ENCODE peak calls at places on chromosomes 4 and X, in seven cellular contexts. One of them, this sample, is unnamed.

GRCh38 chr4:149836546-149836945 is 20.9 kb upstream of the IQCM start:
- DNase-seq in left lung: no peak
- DNase-seq in activated B cell treated with CpG ODN at 0.5 μM for 24 hours: no peak
- DNase-seq in Peyer's patch: no peak
- DNase-seq in H9: no peak
- DNase-seq in nephron progenitor cell: no peak
- DNase-seq in Calu3: no peak
- DNase-seq in this sample: no peak

GRCh38 chr4:103118171-103118570 is 18.5 kb upstream of the BDH2 start:
- DNase-seq in activated B cell treated with CpG ODN at 0.5 μM for 24 hours: no peak
- DNase-seq in left lung: no peak
- DNase-seq in H9: no peak
- DNase-seq in Calu3: no peak
- DNase-seq in Peyer's patch: no peak
- DNase-seq in nephron progenitor cell: no peak
- DNase-seq in this sample: no peak

GRCh38 chr4:174663254-174663653 is 141.0 kb upstream of the HPGD start:
- DNase-seq in left lung: no peak
- DNase-seq in nephron progenitor cell: no peak
- DNase-seq in Calu3: no peak
- DNase-seq in H9: no peak
- DNase-seq in activated B cell treated with CpG ODN at 0.5 μM for 24 hours: no peak
- DNase-seq in Peyer's patch: no peak
- DNase-seq in this sample: no peak

GRCh38 chr4:78652282-78652876 is 100.8 kb downstream of the ANXA3 start:
- DNase-seq in left lung: no peak
- DNase-seq in Calu3: no peak
- DNase-seq in nephron progenitor cell: no peak
- DNase-seq in H9: no peak
- DNase-seq in Peyer's patch: no peak
- DNase-seq in activated B cell treated with CpG ODN at 0.5 μM for 24 hours: no peak
- DNase-seq in this sample: no peak

GRCh38 chrX:55486736-55487135 is 2.9 kb downstream of the USP51 start:
- DNase-seq in Calu3: no peak
- DNase-seq in activated B cell treated with CpG ODN at 0.5 μM for 24 hours: no peak
- DNase-seq in nephron progenitor cell: no peak
- DNase-seq in Peyer's patch: no peak
- DNase-seq in left lung: no peak
- DNase-seq in H9: no peak
- DNase-seq in this sample: no peak

GRCh38 chr4:170226288-170226687 is 136.5 kb upstream of the AADAT start:
- DNase-seq in nephron progenitor cell: no peak
- DNase-seq in left lung: no peak
- DNase-seq in Calu3: peak
- DNase-seq in H9: peak
- DNase-seq in activated B cell treated with CpG ODN at 0.5 μM for 24 hours: no peak
- DNase-seq in Peyer's patch: no peak
- DNase-seq in this sample: no peak

GRCh38 chr4:169724251-169724650 is 33.5 kb downstream of the HPF1 start:
- DNase-seq in Calu3: no peak
- DNase-seq in H9: no peak
- DNase-seq in Peyer's patch: no peak
- DNase-seq in activated B cell treated with CpG ODN at 0.5 μM for 24 hours: no peak
- DNase-seq in nephron progenitor cell: no peak
- DNase-seq in left lung: no peak
- DNase-seq in this sample: no peak

GRCh38 chrX:37813570-37813969 is 33.7 kb downstream of the CYBB start:
- DNase-seq in left lung: no peak
- DNase-seq in H9: no peak
- DNase-seq in activated B cell treated with CpG ODN at 0.5 μM for 24 hours: no peak
- DNase-seq in Calu3: no peak
- DNase-seq in nephron progenitor cell: no peak
- DNase-seq in Peyer's patch: no peak
- DNase-seq in this sample: no peak

GRCh38 chr4:78899302-78899701 is 39.9 kb downstream of the PAQR3 start:
- DNase-seq in Calu3: no peak
- DNase-seq in H9: no peak
- DNase-seq in nephron progenitor cell: no peak
- DNase-seq in left lung: no peak
- DNase-seq in Peyer's patch: no peak
- DNase-seq in activated B cell treated with CpG ODN at 0.5 μM for 24 hours: no peak
- DNase-seq in this sample: no peak

GRCh38 chr4:153197301-153197700 is 6.9 kb upstream of the TRIM2 start:
- DNase-seq in Peyer's patch: no peak
- DNase-seq in H9: no peak
- DNase-seq in left lung: no peak
- DNase-seq in Calu3: no peak
- DNase-seq in activated B cell treated with CpG ODN at 0.5 μM for 24 hours: no peak
- DNase-seq in nephron progenitor cell: no peak
- DNase-seq in this sample: no peak

GRCh38 chrX:104659037-104659744 is 93.2 kb downstream of the IL1RAPL2 start:
- DNase-seq in activated B cell treated with CpG ODN at 0.5 μM for 24 hours: no peak
- DNase-seq in Peyer's patch: no peak
- DNase-seq in nephron progenitor cell: no peak
- DNase-seq in H9: no peak
- DNase-seq in left lung: no peak
- DNase-seq in Calu3: peak
- DNase-seq in this sample: no peak

GRCh38 chr4:6322761-6323566 is 53.3 kb downstream of the WFS1 start:
- DNase-seq in Peyer's patch: no peak
- DNase-seq in H9: no peak
- DNase-seq in Calu3: no peak
- DNase-seq in nephron progenitor cell: no peak
- DNase-seq in activated B cell treated with CpG ODN at 0.5 μM for 24 hours: no peak
- DNase-seq in left lung: no peak
- DNase-seq in this sample: no peak

GRCh38 chr4:25580633-25581467 is 74.8 kb upstream of the SLC34A2 start:
- DNase-seq in nephron progenitor cell: no peak
- DNase-seq in left lung: no peak
- DNase-seq in H9: peak
- DNase-seq in activated B cell treated with CpG ODN at 0.5 μM for 24 hours: no peak
- DNase-seq in Calu3: no peak
- DNase-seq in Peyer's patch: peak
- DNase-seq in this sample: no peak

GRCh38 chrX:115098897-115099296 is 81.5 kb upstream of the IL13RA2 start:
- DNase-seq in Calu3: no peak
- DNase-seq in nephron progenitor cell: no peak
- DNase-seq in activated B cell treated with CpG ODN at 0.5 μM for 24 hours: no peak
- DNase-seq in H9: no peak
- DNase-seq in Peyer's patch: no peak
- DNase-seq in left lung: no peak
- DNase-seq in this sample: no peak

GRCh38 chr4:101237773-101238172 is 109.6 kb downstream of the PPP3CA start:
- DNase-seq in activated B cell treated with CpG ODN at 0.5 μM for 24 hours: no peak
- DNase-seq in nephron progenitor cell: no peak
- DNase-seq in Calu3: no peak
- DNase-seq in left lung: no peak
- DNase-seq in H9: no peak
- DNase-seq in Peyer's patch: no peak
- DNase-seq in this sample: no peak

GRCh38 chr4:77215107-77215506 is 58.1 kb downstream of the CCNG2 start:
- DNase-seq in H9: no peak
- DNase-seq in nephron progenitor cell: no peak
- DNase-seq in left lung: no peak
- DNase-seq in Calu3: no peak
- DNase-seq in activated B cell treated with CpG ODN at 0.5 μM for 24 hours: no peak
- DNase-seq in Peyer's patch: no peak
- DNase-seq in this sample: no peak

GRCh38 chr4:2673157-2673556 is 83.0 kb downstream of the TNIP2 start:
- DNase-seq in nephron progenitor cell: no peak
- DNase-seq in activated B cell treated with CpG ODN at 0.5 μM for 24 hours: no peak
- DNase-seq in Calu3: no peak
- DNase-seq in Peyer's patch: no peak
- DNase-seq in left lung: no peak
- DNase-seq in H9: no peak
- DNase-seq in this sample: no peak

GRCh38 chr4:121277194-121278105 is 103.4 kb downstream of the QRFPR start:
- DNase-seq in Peyer's patch: no peak
- DNase-seq in activated B cell treated with CpG ODN at 0.5 μM for 24 hours: no peak
- DNase-seq in H9: peak
- DNase-seq in Calu3: peak
- DNase-seq in nephron progenitor cell: peak
- DNase-seq in left lung: no peak
- DNase-seq in this sample: no peak
- TF ChIP-seq CTCF in Peyer's patch: peak
- TF ChIP-seq CTCF in activated B cell treated with CpG ODN at 0.5 μM for 24 hours: no peak
- TF ChIP-seq CTCF in H9: peak
- TF ChIP-seq CTCF in Calu3: no peak
- TF ChIP-seq CTCF in nephron progenitor cell: peak
- TF ChIP-seq CTCF in left lung: no peak
- TF ChIP-seq CTCF in this sample: peak

DNA sequence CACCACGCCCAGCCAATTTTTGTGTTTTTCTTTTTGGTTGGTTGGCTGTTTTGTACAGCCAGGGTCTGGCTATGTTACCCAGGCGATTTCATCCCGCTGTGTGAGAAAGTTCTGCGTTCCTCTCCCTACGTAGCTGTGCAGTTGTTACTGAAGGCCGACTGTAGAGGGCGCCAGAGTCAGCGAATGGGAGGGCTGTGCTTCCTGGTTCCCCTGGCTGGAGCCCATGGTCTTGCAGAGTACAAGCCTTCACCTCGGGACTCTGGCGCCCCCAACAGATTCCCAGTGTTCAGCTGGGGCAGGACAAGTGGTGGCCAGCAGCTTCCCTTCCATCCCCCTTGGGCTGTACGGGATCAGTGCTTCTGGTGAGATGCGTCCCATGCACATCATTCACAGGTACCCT is 5.6 kb upstream of the CT45A1 start:
- DNase-seq in left lung: no peak
- DNase-seq in H9: peak
- DNase-seq in nephron progenitor cell: peak
- DNase-seq in Calu3: peak
- DNase-seq in activated B cell treated with CpG ODN at 0.5 μM for 24 hours: no peak
- DNase-seq in Peyer's patch: no peak
- DNase-seq in this sample: no peak
- TF ChIP-seq CTCF in left lung: no peak
- TF ChIP-seq CTCF in H9: peak
- TF ChIP-seq CTCF in nephron progenitor cell: no peak
- TF ChIP-seq CTCF in Calu3: no peak
- TF ChIP-seq CTCF in activated B cell treated with CpG ODN at 0.5 μM for 24 hours: no peak
- TF ChIP-seq CTCF in Peyer's patch: no peak
- TF ChIP-seq CTCF in this sample: peak

GRCh38 chrX:70331161-70331560 is 41.3 kb downstream of the KIF4A start:
- DNase-seq in left lung: no peak
- DNase-seq in activated B cell treated with CpG ODN at 0.5 μM for 24 hours: no peak
- DNase-seq in Calu3: no peak
- DNase-seq in H9: no peak
- DNase-seq in nephron progenitor cell: no peak
- DNase-seq in Peyer's patch: no peak
- DNase-seq in this sample: no peak

GRCh38 chrX:70338290-70338689 is 48.4 kb downstream of the KIF4A start:
- DNase-seq in H9: no peak
- DNase-seq in Calu3: no peak
- DNase-seq in nephron progenitor cell: no peak
- DNase-seq in left lung: no peak
- DNase-seq in activated B cell treated with CpG ODN at 0.5 μM for 24 hours: no peak
- DNase-seq in Peyer's patch: no peak
- DNase-seq in this sample: no peak

GRCh38 chrX:70336767-70337166 is 46.9 kb downstream of the KIF4A start:
- DNase-seq in Peyer's patch: no peak
- DNase-seq in left lung: no peak
- DNase-seq in activated B cell treated with CpG ODN at 0.5 μM for 24 hours: no peak
- DNase-seq in H9: no peak
- DNase-seq in Calu3: no peak
- DNase-seq in nephron progenitor cell: no peak
- DNase-seq in this sample: no peak

DNA sequence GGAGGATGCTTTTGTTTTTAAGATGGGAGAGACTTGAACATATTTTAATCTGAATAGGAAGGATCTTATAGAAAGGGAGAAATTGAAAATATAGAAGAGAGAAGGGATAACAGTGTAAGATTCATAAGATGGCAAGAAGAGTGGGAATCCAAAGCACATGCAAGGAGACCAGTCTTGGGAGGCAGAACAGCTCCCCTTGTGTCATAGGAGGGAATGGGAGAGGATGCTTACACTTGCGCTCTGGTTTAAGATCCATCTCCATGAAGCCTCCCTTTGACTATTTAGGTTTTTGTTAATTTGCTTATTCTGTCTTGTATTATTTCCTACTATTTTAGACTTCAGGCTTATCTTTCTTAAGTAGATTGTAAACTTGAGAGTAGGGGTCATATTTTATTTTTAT is 42.7 kb downstream of the KIF4A start:
- DNase-seq in left lung: no peak
- DNase-seq in Peyer's patch: no peak
- DNase-seq in activated B cell treated with CpG ODN at 0.5 μM for 24 hours: no peak
- DNase-seq in nephron progenitor cell: no peak
- DNase-seq in Calu3: no peak
- DNase-seq in H9: no peak
- DNase-seq in this sample: no peak
- TF ChIP-seq CTCF in left lung: no peak
- TF ChIP-seq CTCF in Peyer's patch: no peak
- TF ChIP-seq CTCF in activated B cell treated with CpG ODN at 0.5 μM for 24 hours: no peak
- TF ChIP-seq CTCF in nephron progenitor cell: no peak
- TF ChIP-seq CTCF in Calu3: no peak
- TF ChIP-seq CTCF in H9: peak
- TF ChIP-seq CTCF in this sample: no peak

DNA sequence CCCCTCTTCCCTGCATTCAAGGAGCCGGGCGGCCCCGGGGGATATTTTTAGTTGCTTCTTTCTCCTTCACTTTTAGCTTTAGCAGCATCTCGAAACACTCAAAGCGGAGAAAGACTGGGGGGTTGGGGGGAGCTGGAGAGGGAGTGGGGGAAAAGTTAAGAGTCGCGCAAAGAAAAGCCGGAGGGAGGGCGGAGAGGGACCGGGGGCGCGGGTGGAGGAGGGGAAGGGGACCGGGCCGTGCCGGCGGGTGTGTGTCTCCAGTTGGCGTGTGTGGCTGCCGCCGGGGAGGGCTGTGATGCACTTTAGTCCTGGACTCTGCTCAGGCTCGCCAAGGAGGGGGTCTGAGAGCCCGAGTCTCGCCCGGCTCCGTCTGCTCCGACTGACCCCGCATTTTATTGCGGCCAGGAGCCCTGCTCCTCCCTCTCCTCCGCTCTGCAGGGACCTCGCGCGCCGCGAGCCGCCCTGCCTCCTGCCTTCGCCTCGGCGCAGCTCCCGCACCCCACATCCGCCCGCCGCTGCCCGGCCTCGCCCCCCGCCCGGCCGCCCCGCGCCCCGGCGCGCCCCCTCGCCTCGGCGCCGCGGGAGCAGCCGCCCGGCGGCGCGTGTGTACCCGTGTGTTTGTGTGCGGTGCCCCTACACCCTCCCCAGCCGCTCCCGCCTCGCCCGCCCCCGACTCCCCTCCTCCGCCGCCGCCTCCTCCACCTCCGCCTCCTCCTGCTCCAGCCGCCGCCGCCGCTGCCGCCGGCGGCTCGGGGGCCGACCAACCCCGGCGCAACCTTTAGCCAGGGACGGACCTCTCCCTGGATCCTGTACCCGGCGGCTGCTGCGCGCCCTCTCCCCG is 1.4 kb downstream of the ZNF827 start:
- DNase-seq in left lung: peak
- DNase-seq in Calu3: peak
- DNase-seq in nephron progenitor cell: peak
- DNase-seq in activated B cell treated with CpG ODN at 0.5 μM for 24 hours: peak
- DNase-seq in Peyer's patch: peak
- DNase-seq in H9: peak
- DNase-seq in this sample: no peak
- TF ChIP-seq CTCF in left lung: no peak
- TF ChIP-seq CTCF in Calu3: no peak
- TF ChIP-seq CTCF in nephron progenitor cell: no peak
- TF ChIP-seq CTCF in activated B cell treated with CpG ODN at 0.5 μM for 24 hours: no peak
- TF ChIP-seq CTCF in Peyer's patch: peak
- TF ChIP-seq CTCF in H9: no peak
- TF ChIP-seq CTCF in this sample: no peak

This sample was measured in CD14-positive monocyte.